ENCODE peak calls at places on chromosomes 6 and 20, in five cellular contexts. L is heart right ventricle, G is B cell, Q is cardiac fibroblast, S is astrocyte. H is an unnamed sample.
A peak's percentile ranks its signal among the peaks of the same experiment; 100 is the strongest.

GRCh38 chr6:29953706-29954105 is 11.4 kb downstream of the HLA-A start:
- DNase-seq in G (no peak), S (no peak), Q (no peak), L (no peak), H (no peak)

GRCh38 chr6:116385462-116385807 is 14.7 kb downstream of the DSE start:
- DNase-seq in Q (peak; percentile 86), G (no peak), L (no peak), S (peak; percentile 89), H (no peak)

GRCh38 chr6:109690373-109690739 is 646 bp downstream of the AK9 start:
- DNase-seq in L (peak; percentile 55), S (no peak), G (peak; percentile 63), Q (no peak), H (peak; percentile 48)

GRCh38 chr20:208937-209566 is 18.0 kb upstream of the DEFB129 start:
- DNase-seq in Q (peak; percentile 84), G (peak; percentile 24), L (no peak), S (peak; percentile 55), H (peak; percentile 6)

GRCh38 chr6:64622944-64623343 is 987.3 kb downstream of the PHF3 start:
- DNase-seq in Q (no peak), L (no peak), S (no peak), G (no peak), H (no peak)

GRCh38 chr20:52001999-52002666 is 189.4 kb downstream of the ZFP64 start:
- DNase-seq in G (no peak), S (no peak), Q (peak; percentile 28), L (no peak), H (peak; percentile 13)

GRCh38 chr6:15561447-15562199 is 101.2 kb downstream of the DTNBP1 start:
- DNase-seq in L (no peak), S (no peak), G (no peak), Q (peak; percentile 8), H (no peak)

GRCh38 chr20:58169441-58169840 is 59.0 kb downstream of the ANKRD60 start:
- DNase-seq in L (no peak), G (no peak), S (peak; percentile 92), Q (no peak), H (no peak)

GRCh38 chr20:56200456-56200855 is 48.1 kb upstream of the MC3R start:
- DNase-seq in G (no peak), L (no peak), Q (peak; percentile 4), S (no peak), H (no peak)

GRCh38 chr6:87336367-87336766 is 7.3 kb upstream of the GJB7 start:
- DNase-seq in Q (no peak), S (no peak), G (no peak), L (no peak), H (no peak)

GRCh38 chr6:20610636-20611200 is 76.5 kb downstream of the CDKAL1 start:
- DNase-seq in L (no peak), G (no peak), S (peak; percentile 3), Q (peak; percentile 59), H (no peak)

GRCh38 chr6:40336296-40336695 is 250.9 kb downstream of the LRFN2 start:
- DNase-seq in S (no peak), Q (no peak), L (no peak), G (no peak), H (no peak)

GRCh38 chr6:36329798-36330291 is 6.8 kb downstream of the BNIP5 start:
- DNase-seq in S (no peak), G (no peak), L (no peak), Q (no peak), H (no peak)

GRCh38 chr6:30793521-30794194 is 49.3 kb upstream of the IER3 start:
- DNase-seq in Q (peak; percentile 76), G (peak; percentile 41), L (no peak), S (peak; percentile 60), H (no peak)

GRCh38 chr20:19903168-19903676 is 113.9 kb upstream of the NAA20 start:
- DNase-seq in L (no peak), S (no peak), G (peak; percentile 73), Q (peak; percentile 68), H (no peak)

GRCh38 chr20:23049933-23050838 is 714 bp upstream of the THBD start:
- DNase-seq in S (peak; percentile 29), G (no peak), L (peak; percentile 65), Q (peak; percentile 62), H (peak; percentile 58)

GRCh38 chr6:169229611-169230321 is 23.9 kb downstream of the THBS2 start:
- DNase-seq in Q (peak; percentile 50), L (no peak), G (no peak), S (peak; percentile 72), H (no peak)

GRCh38 chr6:90066715-90067114 is 172.4 kb downstream of the GJA10 start:
- DNase-seq in G (no peak), Q (no peak), L (no peak), S (no peak), H (no peak)

GRCh38 chr6:108348655-108349349 is 53.9 kb downstream of the AFG1L start:
- DNase-seq in L (no peak), G (peak; percentile 67), Q (no peak), S (no peak), H (no peak)

GRCh38 chr20:53942973-53943372 is 127.4 kb downstream of the BCAS1 start:
- DNase-seq in G (no peak), Q (no peak), S (no peak), L (no peak), H (no peak)

GRCh38 chr6:120774275-120774674 is 560.0 kb downstream of the TBC1D32 start:
- DNase-seq in L (no peak), S (peak; percentile 46), G (no peak), Q (no peak), H (no peak)

GRCh38 chr6:1616556-1617463 is 7.1 kb downstream of the FOXC1 start:
- DNase-seq in G (no peak), S (no peak), Q (no peak), L (no peak), H (no peak)

GRCh38 chr20:13586133-13586532 is 52.6 kb downstream of the TASP1 start:
- DNase-seq in Q (no peak), L (no peak), S (no peak), G (no peak), H (no peak)

GRCh38 chr6:53916804-53917463 is 122.1 kb downstream of the LRRC1 start:
- DNase-seq in S (no peak), L (no peak), G (no peak), Q (no peak), H (no peak)

GRCh38 chr20:62805365-62805710 is 703 bp downstream of the OGFR start:
- DNase-seq in Q (no peak), L (no peak), S (no peak), G (no peak), H (no peak)
- TF ChIP-seq CTCF in Q (no peak), L (no peak), S (no peak), G (no peak), H (no peak)

GRCh38 chr6:111873178-111874029 is at the start of gene FYN:
- DNase-seq in L (peak; percentile 99), Q (peak; percentile 96), S (peak; percentile 90), G (peak; percentile 99), H (peak; percentile 99)
- TF ChIP-seq CTCF in L (peak; percentile 28), Q (peak; percentile 48), S (no peak), G (no peak), H (peak; percentile 38)

GRCh38 chr6:111844921-111845320 is 28.3 kb downstream of the FYN start:
- DNase-seq in S (no peak), G (no peak), Q (no peak), L (no peak), H (no peak)
- TF ChIP-seq CTCF in S (no peak), G (no peak), Q (no peak), L (no peak), H (no peak)

GRCh38 chr20:25018841-25019240 is 26.3 kb upstream of the APMAP start:
- DNase-seq in S (no peak), G (no peak), L (no peak), Q (no peak), H (no peak)

GRCh38 chr20:25017257-25017803 is 24.8 kb upstream of the APMAP start:
- DNase-seq in S (no peak), Q (no peak), G (no peak), L (no peak), H (no peak)

GRCh38 chr20:25020345-25020744 is 27.8 kb upstream of the APMAP start:
- DNase-seq in S (no peak), G (no peak), L (no peak), Q (no peak), H (no peak)

GRCh38 chr20:25019381-25020155 is 27.0 kb upstream of the APMAP start:
- DNase-seq in S (no peak), L (no peak), Q (no peak), G (no peak), H (no peak)

GRCh38 chr20:25018425-25018824 is 25.9 kb upstream of the APMAP start:
- DNase-seq in Q (no peak), L (no peak), G (no peak), S (no peak), H (no peak)
- TF ChIP-seq CTCF in Q (no peak), L (no peak), G (no peak), S (no peak), H (no peak)

GRCh38 chr20:44154521-44155001 is 32.4 kb downstream of the JPH2 start:
- DNase-seq in S (peak; percentile 53), G (no peak), Q (peak; percentile 25), L (no peak), H (no peak)
- TF ChIP-seq CTCF in S (no peak), G (no peak), Q (no peak), L (no peak), H (no peak)

DNA sequence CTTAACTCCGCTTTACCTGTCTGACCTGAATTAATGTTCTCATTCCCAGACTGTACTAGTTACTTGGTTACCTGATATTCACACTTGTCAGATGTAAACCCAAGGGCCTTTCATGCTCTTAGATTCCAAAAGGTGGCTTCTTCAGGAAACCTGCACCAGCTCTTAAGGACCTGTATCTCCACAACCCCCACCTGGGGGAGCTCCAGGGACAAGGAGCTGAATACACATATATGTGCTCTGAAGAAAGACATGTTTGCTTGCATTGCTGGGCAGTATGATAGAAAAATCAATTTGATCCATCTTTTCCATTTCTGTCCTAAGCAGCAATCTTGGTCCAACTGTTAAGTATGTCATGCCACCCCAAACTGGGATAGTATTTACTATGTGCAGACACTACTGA is 64.8 kb upstream of the POU3F2 start:
- DNase-seq in Q (peak; percentile 44), S (peak; percentile 40), G (no peak), L (no peak), H (peak; percentile 42)
- TF ChIP-seq CTCF in Q (peak; percentile 19), S (peak; percentile 33), G (no peak), L (no peak), H (no peak)

DNA sequence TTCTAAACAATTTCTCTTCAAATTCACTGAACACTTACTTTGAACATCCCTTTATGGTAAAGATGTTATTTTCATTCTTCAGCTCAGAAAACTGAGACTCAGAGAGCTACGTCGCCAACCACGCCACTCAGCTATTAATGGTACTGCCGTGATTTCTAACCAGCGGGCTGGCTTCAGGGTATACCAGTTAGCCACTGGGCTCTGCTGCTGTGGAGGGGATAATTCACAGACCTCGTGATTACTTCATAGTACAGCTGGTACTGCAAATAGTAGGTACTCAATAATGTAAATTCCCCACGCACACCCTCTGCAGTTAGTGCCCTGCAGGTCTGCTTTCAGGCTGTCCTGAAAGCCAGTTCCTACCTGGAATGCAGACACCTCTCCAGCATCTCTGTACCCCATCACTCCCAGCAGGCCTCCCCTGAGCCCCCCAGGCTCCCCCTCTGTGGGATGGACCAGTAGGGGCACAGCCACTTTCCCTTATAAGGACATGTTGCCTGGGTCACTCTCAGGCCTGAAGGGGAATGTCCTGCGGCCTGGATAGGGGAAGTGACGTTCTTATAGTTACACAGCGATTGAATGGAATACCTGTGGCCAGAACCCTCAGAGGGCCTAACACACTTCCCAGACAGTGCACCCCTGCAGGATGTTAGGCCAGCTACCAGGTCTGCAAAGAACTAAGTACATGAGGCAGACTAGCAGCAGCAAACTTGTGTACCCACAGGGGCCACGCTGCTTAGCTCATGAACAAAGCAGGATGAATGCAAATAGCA is 1.2 kb upstream of the OCSTAMP start:
- DNase-seq in L (no peak), G (no peak), S (no peak), Q (no peak), H (no peak)
- TF ChIP-seq CTCF in L (no peak), G (no peak), S (no peak), Q (no peak), H (no peak)

GRCh38 chr6:22906091-22906549 is 336.8 kb downstream of the HDGFL1 start:
- DNase-seq in G (no peak), L (no peak), S (peak; percentile 20), Q (peak; percentile 69), H (no peak)
- TF ChIP-seq CTCF in G (no peak), L (no peak), S (peak; percentile 38), Q (peak; percentile 50), H (peak; percentile 14)